ENCODE peak calls at places on chromosomes 4 and X, in five cellular contexts. One of them, this sample, is unnamed.

GRCh38 chrX:39726810-39727209 is 370.9 kb downstream of the BCOR start:
- DNase-seq in left cardiac atrium: peak; percentile 56
- DNase-seq in stimulated activated CD4-positive, alpha-beta T cell treated with anti-CD3 and anti-CD28 coated beads, Interleukin-1b, Interleukin-23, amount 100 ng/mL, for 24 hours: no peak
- DNase-seq in NCI-H526 treated with DMSO at 0.1 percent for 48 hours: no peak
- DNase-seq in stimulated activated CD8-positive, alpha-beta memory T cell treated with anti-CD3 and anti-CD28 coated beads, Interleukin-4, amount 100 ng/mL, for 4 hours: no peak
- DNase-seq in this sample: no peak

GRCh38 chr4:111952708-111953107 is 192.5 kb upstream of the FAM241A start:
- DNase-seq in NCI-H526 treated with DMSO at 0.1 percent for 48 hours: no peak
- DNase-seq in stimulated activated CD4-positive, alpha-beta T cell treated with anti-CD3 and anti-CD28 coated beads, Interleukin-1b, Interleukin-23, amount 100 ng/mL, for 24 hours: no peak
- DNase-seq in left cardiac atrium: no peak
- DNase-seq in stimulated activated CD8-positive, alpha-beta memory T cell treated with anti-CD3 and anti-CD28 coated beads, Interleukin-4, amount 100 ng/mL, for 4 hours: no peak
- DNase-seq in this sample: no peak

GRCh38 chr4:141458501-141458900 is 177.9 kb upstream of the IL15 start:
- DNase-seq in stimulated activated CD8-positive, alpha-beta memory T cell treated with anti-CD3 and anti-CD28 coated beads, Interleukin-4, amount 100 ng/mL, for 4 hours: no peak
- DNase-seq in NCI-H526 treated with DMSO at 0.1 percent for 48 hours: no peak
- DNase-seq in stimulated activated CD4-positive, alpha-beta T cell treated with anti-CD3 and anti-CD28 coated beads, Interleukin-1b, Interleukin-23, amount 100 ng/mL, for 24 hours: no peak
- DNase-seq in left cardiac atrium: no peak
- DNase-seq in this sample: peak; percentile 3

GRCh38 chrX:107146670-107147069 is 28.0 kb upstream of the RBM41 start:
- DNase-seq in left cardiac atrium: no peak
- DNase-seq in stimulated activated CD8-positive, alpha-beta memory T cell treated with anti-CD3 and anti-CD28 coated beads, Interleukin-4, amount 100 ng/mL, for 4 hours: no peak
- DNase-seq in NCI-H526 treated with DMSO at 0.1 percent for 48 hours: no peak
- DNase-seq in stimulated activated CD4-positive, alpha-beta T cell treated with anti-CD3 and anti-CD28 coated beads, Interleukin-1b, Interleukin-23, amount 100 ng/mL, for 24 hours: no peak
- DNase-seq in this sample: no peak

GRCh38 chrX:95218964-95219363 is 1465.7 kb upstream of the DIAPH2 start:
- DNase-seq in stimulated activated CD8-positive, alpha-beta memory T cell treated with anti-CD3 and anti-CD28 coated beads, Interleukin-4, amount 100 ng/mL, for 4 hours: no peak
- DNase-seq in left cardiac atrium: no peak
- DNase-seq in NCI-H526 treated with DMSO at 0.1 percent for 48 hours: no peak
- DNase-seq in stimulated activated CD4-positive, alpha-beta T cell treated with anti-CD3 and anti-CD28 coated beads, Interleukin-1b, Interleukin-23, amount 100 ng/mL, for 24 hours: no peak
- DNase-seq in this sample: no peak

GRCh38 chrX:29690061-29690460 is 525.3 kb upstream of the MAGEB2 start:
- DNase-seq in stimulated activated CD8-positive, alpha-beta memory T cell treated with anti-CD3 and anti-CD28 coated beads, Interleukin-4, amount 100 ng/mL, for 4 hours: no peak
- DNase-seq in NCI-H526 treated with DMSO at 0.1 percent for 48 hours: no peak
- DNase-seq in stimulated activated CD4-positive, alpha-beta T cell treated with anti-CD3 and anti-CD28 coated beads, Interleukin-1b, Interleukin-23, amount 100 ng/mL, for 24 hours: no peak
- DNase-seq in left cardiac atrium: no peak
- DNase-seq in this sample: no peak

GRCh38 chrX:38727668-38728067 is 73.6 kb upstream of the MID1IP1 start:
- DNase-seq in stimulated activated CD8-positive, alpha-beta memory T cell treated with anti-CD3 and anti-CD28 coated beads, Interleukin-4, amount 100 ng/mL, for 4 hours: no peak
- DNase-seq in stimulated activated CD4-positive, alpha-beta T cell treated with anti-CD3 and anti-CD28 coated beads, Interleukin-1b, Interleukin-23, amount 100 ng/mL, for 24 hours: no peak
- DNase-seq in left cardiac atrium: no peak
- DNase-seq in NCI-H526 treated with DMSO at 0.1 percent for 48 hours: no peak
- DNase-seq in this sample: no peak

GRCh38 chr4:98643760-98644159 is 14.7 kb downstream of the TSPAN5 start:
- DNase-seq in left cardiac atrium: no peak
- DNase-seq in stimulated activated CD8-positive, alpha-beta memory T cell treated with anti-CD3 and anti-CD28 coated beads, Interleukin-4, amount 100 ng/mL, for 4 hours: no peak
- DNase-seq in NCI-H526 treated with DMSO at 0.1 percent for 48 hours: no peak
- DNase-seq in stimulated activated CD4-positive, alpha-beta T cell treated with anti-CD3 and anti-CD28 coated beads, Interleukin-1b, Interleukin-23, amount 100 ng/mL, for 24 hours: no peak
- DNase-seq in this sample: no peak

GRCh38 chr4:152815078-152815477 is 35.3 kb downstream of the ARFIP1 start:
- DNase-seq in stimulated activated CD8-positive, alpha-beta memory T cell treated with anti-CD3 and anti-CD28 coated beads, Interleukin-4, amount 100 ng/mL, for 4 hours: no peak
- DNase-seq in NCI-H526 treated with DMSO at 0.1 percent for 48 hours: no peak
- DNase-seq in stimulated activated CD4-positive, alpha-beta T cell treated with anti-CD3 and anti-CD28 coated beads, Interleukin-1b, Interleukin-23, amount 100 ng/mL, for 24 hours: no peak
- DNase-seq in left cardiac atrium: no peak
- DNase-seq in this sample: no peak

This sample was measured in AG08396.